ENCODE peak calls at places on chromosomes 16 and 17, in eight cellular contexts. W, G, S, I, M, T, K and O are unnamed samples.

GRCh38 chr16:25838724-25839186 is 147.0 kb downstream of the HS3ST4 start:
- DNase-seq in K (no peak), T (peak; percentile 53), I (peak; percentile 48), W (peak; percentile 60), S (peak; percentile 26), G (no peak), M (peak; percentile 5), O (peak; percentile 3)

GRCh38 chr16:53022374-53022773 is 30.3 kb downstream of the CHD9NB start:
- DNase-seq in G (no peak), M (peak; percentile 74), S (peak; percentile 12), W (peak; percentile 67), T (peak; percentile 49), I (peak; percentile 85), K (no peak), O (peak; percentile 13)

GRCh38 chr16:53812914-53813313 is 109.0 kb downstream of the FTO start:
- DNase-seq in S (no peak), T (no peak), G (no peak), I (no peak), W (no peak), M (no peak), K (no peak), O (no peak)

GRCh38 chr17:76446449-76447231 is 6.3 kb downstream of the UBE2O start:
- DNase-seq in M (peak; percentile 88), T (peak; percentile 71), S (peak; percentile 30), I (no peak), W (peak; percentile 78), G (peak; percentile 23), K (no peak), O (peak; percentile 39)

GRCh38 chr16:57507414-57508083 is 21.3 kb upstream of the DOK4 start:
- DNase-seq in I (no peak), T (no peak), G (no peak), S (no peak), M (no peak), W (no peak), K (no peak), O (no peak)

GRCh38 chr17:76543482-76544122 is 3.8 kb downstream of the PRCD start:
- DNase-seq in M (no peak), T (no peak), K (no peak), S (no peak), W (no peak), G (peak; percentile 60), I (no peak), O (no peak)

GRCh38 chr17:39099686-39100293 is 51.6 kb downstream of the PLXDC1 start:
- DNase-seq in G (no peak), T (peak; percentile 27), K (peak; percentile 37), S (no peak), M (no peak), I (no peak), W (peak; percentile 88), O (peak; percentile 57)

GRCh38 chr17:69235338-69236058 is 6.9 kb upstream of the ABCA10 start:
- DNase-seq in M (peak; percentile 47), W (peak; percentile 94), S (peak; percentile 84), K (peak; percentile 57), G (peak; percentile 83), I (peak; percentile 91), T (peak; percentile 83), O (peak; percentile 77)